ENCODE peak calls at places on chromosome 7, in six cellular contexts. I is HEK293T, V is IMR-90, L is A549, Y is GM12878, C is K562. U is an unnamed sample.

GRCh38 chr7:15848362-15848761 is 161.9 kb upstream of the MEOX2 start:
- DNase-seq in I (no peak), L (no peak), V (no peak), C (no peak), Y (no peak), U (no peak)

GRCh38 chr7:127751062-127751722 is 99.2 kb downstream of the SND1 start:
- DNase-seq in C (no peak), Y (no peak), V (peak; percentile 89), I (no peak), L (no peak), U (no peak)

GRCh38 chr7:142181211-142181610 is 69.7 kb downstream of the MGAM2 start:
- DNase-seq in V (no peak), C (no peak), Y (no peak), I (no peak), L (no peak), U (no peak)

GRCh38 chr7:88452648-88453047 is 146.0 kb upstream of the STEAP4 start:
- DNase-seq in C (no peak), V (no peak), Y (no peak), L (no peak), I (no peak), U (no peak)

GRCh38 chr7:22325671-22326070 is 31.3 kb downstream of the RAPGEF5 start:
- DNase-seq in C (no peak), I (no peak), Y (no peak), V (no peak), L (no peak), U (no peak)

GRCh38 chr7:55018361-55019328 is at the start of gene EGFR:
- DNase-seq in L (peak; percentile 75), V (peak; percentile 80), I (peak; percentile 64), C (no peak), Y (no peak), U (no peak)

GRCh38 chr7:73703225-73703624 is 16.2 kb downstream of the STX1A start:
- DNase-seq in Y (no peak), V (no peak), L (no peak), C (no peak), I (no peak), U (no peak)

GRCh38 chr7:120278773-120279172 is 5.8 kb downstream of the KCND2 start:
- DNase-seq in L (no peak), C (no peak), V (no peak), Y (no peak), I (no peak), U (no peak)

GRCh38 chr7:150668472-150668911 is 17.0 kb upstream of the GIMAP2 start:
- DNase-seq in C (no peak), L (no peak), Y (peak; percentile 99), I (no peak), V (no peak), U (no peak)

GRCh38 chr7:47992446-47992845 is 13.0 kb upstream of the HUS1 start:
- DNase-seq in V (no peak), I (no peak), Y (no peak), C (no peak), L (no peak), U (no peak)

GRCh38 chr7:26198133-26198780 is 2.3 kb downstream of the HNRNPA2B1 start:
- DNase-seq in I (no peak), Y (no peak), C (no peak), L (no peak), V (no peak), U (no peak)

GRCh38 chr7:92944633-92945032 is 108.3 kb upstream of the CDK6 start:
- DNase-seq in V (peak; percentile 27), Y (no peak), C (no peak), L (no peak), I (no peak), U (no peak)

GRCh38 chr7:141013345-141013715 is 1.4 kb downstream of the MRPS33 start:
- DNase-seq in L (no peak), V (no peak), I (no peak), Y (no peak), C (no peak), U (no peak)

GRCh38 chr7:26489404-26489803 is 197.7 kb downstream of the SNX10 start:
- DNase-seq in I (no peak), Y (no peak), C (no peak), V (no peak), L (no peak), U (no peak)

GRCh38 chr7:77326131-77326530 is 90.0 kb downstream of the GSAP start:
- DNase-seq in V (peak; percentile 59), Y (no peak), L (no peak), I (no peak), C (no peak), U (no peak)

GRCh38 chr7:159040912-159041711 is 103.6 kb downstream of the VIPR2 start:
- DNase-seq in Y (no peak), I (no peak), C (no peak), V (no peak), L (no peak), U (no peak)

GRCh38 chr7:118104812-118105441 is 79.0 kb upstream of the LSM8 start:
- DNase-seq in C (no peak), L (peak; percentile 44), Y (no peak), I (peak; percentile 15), V (peak; percentile 40), U (no peak)
- TF ChIP-seq BHLHE40 in C (no peak), L (no peak), Y (no peak), I (no peak), V (no peak), U (no peak)

GRCh38 chr7:110205899-110206298 is 885.0 kb upstream of the LRRN3 start:
- DNase-seq in L (no peak), Y (no peak), C (no peak), V (no peak), I (no peak), U (no peak)

GRCh38 chr7:110204527-110204926 is 886.4 kb upstream of the LRRN3 start:
- DNase-seq in V (peak; percentile 4), Y (no peak), C (no peak), I (peak; percentile 11), L (peak; percentile 23), U (no peak)
- TF ChIP-seq BHLHE40 in V (no peak), Y (no peak), C (no peak), I (no peak), L (no peak), U (no peak)

GRCh38 chr7:65975814-65976445 is 6.1 kb downstream of the GUSB start:
- DNase-seq in Y (no peak), I (no peak), C (no peak), L (no peak), V (no peak), U (no peak)

GRCh38 chr7:65974876-65975275 is 7.1 kb downstream of the GUSB start:
- DNase-seq in I (no peak), L (no peak), V (no peak), Y (no peak), C (no peak), U (no peak)

GRCh38 chr7:65972976-65973375 is 9.0 kb downstream of the GUSB start:
- DNase-seq in L (no peak), C (no peak), I (no peak), Y (no peak), V (no peak), U (no peak)

GRCh38 chr7:65976659-65977196 is 5.3 kb downstream of the GUSB start:
- DNase-seq in C (no peak), Y (no peak), L (no peak), V (no peak), I (no peak), U (no peak)

GRCh38 chr7:65974191-65974801 is 7.7 kb downstream of the GUSB start:
- DNase-seq in Y (no peak), I (no peak), L (no peak), C (no peak), V (no peak), U (no peak)
- TF ChIP-seq BHLHE40 in Y (no peak), I (no peak), L (no peak), C (no peak), V (no peak), U (no peak)

DNA sequence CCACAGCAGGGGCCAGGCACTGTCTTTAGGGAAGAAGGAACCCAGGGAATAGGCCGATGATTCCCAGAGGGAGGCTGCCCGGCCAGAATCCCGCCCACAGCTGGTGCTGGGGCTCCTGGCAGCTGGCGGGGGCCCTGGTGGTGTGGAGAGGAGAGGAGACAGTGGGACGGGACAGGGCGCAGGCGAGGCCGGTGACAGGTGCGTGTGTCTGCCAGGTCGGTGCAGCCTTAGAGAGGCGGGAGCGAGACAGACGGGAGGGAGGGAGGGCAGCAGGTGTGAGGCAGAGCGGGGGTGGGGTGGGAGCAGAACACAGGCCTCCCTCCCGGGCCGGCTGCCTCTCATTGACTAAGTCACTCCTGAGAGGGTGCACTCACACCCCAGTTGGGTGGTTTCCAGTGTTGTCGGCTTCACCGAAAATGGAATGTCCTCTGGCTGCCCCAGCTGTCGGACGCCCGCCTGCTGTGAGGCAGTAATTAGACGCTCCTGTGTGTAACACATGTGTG is 55.2 kb downstream of the ELFN1 start:
- DNase-seq in Y (no peak), V (no peak), C (no peak), L (no peak), I (no peak), U (no peak)
- TF ChIP-seq BHLHE40 in Y (no peak), V (no peak), C (no peak), L (no peak), I (no peak), U (no peak)

GRCh38 chr7:42103020-42103419 is 134.0 kb downstream of the GLI3 start:
- DNase-seq in I (no peak), Y (no peak), L (no peak), V (no peak), C (no peak), U (no peak)
- TF ChIP-seq BHLHE40 in I (no peak), Y (no peak), L (no peak), V (no peak), C (no peak), U (no peak)

GRCh38 chr7:104839842-104840241 is 174.2 kb upstream of the KMT2E start:
- DNase-seq in L (no peak), I (no peak), C (no peak), Y (no peak), V (no peak), U (no peak)
- TF ChIP-seq BHLHE40 in L (no peak), I (no peak), C (no peak), Y (no peak), V (no peak), U (no peak)

U was measured in HepG2.